ENCODE peak calls at places on chromosomes 4 and X, in five cellular contexts. One of them, this sample, is unnamed.

GRCh38 chr4:48602222-48602621 is 112.2 kb downstream of the ZAR1 start:
- DNase-seq in natural killer cell: no peak
- DNase-seq in Calu3: peak; percentile 1
- DNase-seq in anterior cingulate cortex: no peak
- DNase-seq in H9: no peak
- DNase-seq in this sample: no peak

GRCh38 chrX:21974011-21974385 is 33.5 kb downstream of the SMS start:
- DNase-seq in natural killer cell: no peak
- DNase-seq in Calu3: peak; percentile 46
- DNase-seq in anterior cingulate cortex: no peak
- DNase-seq in H9: no peak
- DNase-seq in this sample: no peak

GRCh38 chrX:3582421-3582820 is 131.0 kb downstream of the PRKX start:
- DNase-seq in natural killer cell: no peak
- DNase-seq in Calu3: no peak
- DNase-seq in anterior cingulate cortex: no peak
- DNase-seq in H9: no peak
- DNase-seq in this sample: no peak

GRCh38 chr4:173531085-173531965 is 1.3 kb upstream of the HAND2 start:
- DNase-seq in natural killer cell: no peak
- DNase-seq in Calu3: no peak
- DNase-seq in anterior cingulate cortex: no peak
- DNase-seq in H9: peak; percentile 58
- DNase-seq in this sample: no peak

GRCh38 chrX:137428251-137428661 is 137.7 kb upstream of the ZIC3 start:
- DNase-seq in natural killer cell: no peak
- DNase-seq in Calu3: no peak
- DNase-seq in anterior cingulate cortex: no peak
- DNase-seq in H9: peak; percentile 49
- DNase-seq in this sample: no peak

GRCh38 chrX:152926279-152926678 is 28.4 kb downstream of the ZNF185 start:
- DNase-seq in natural killer cell: no peak
- DNase-seq in Calu3: peak; percentile 79
- DNase-seq in anterior cingulate cortex: peak; percentile 14
- DNase-seq in H9: peak; percentile 76
- DNase-seq in this sample: peak; percentile 19

GRCh38 chrX:2596050-2596449 is 95.0 kb upstream of the CD99 start:
- DNase-seq in natural killer cell: no peak
- DNase-seq in Calu3: no peak
- DNase-seq in anterior cingulate cortex: no peak
- DNase-seq in H9: no peak
- DNase-seq in this sample: no peak

GRCh38 chrX:151752847-151753246 is 18.3 kb downstream of the CNGA2 start:
- DNase-seq in natural killer cell: no peak
- DNase-seq in Calu3: no peak
- DNase-seq in anterior cingulate cortex: no peak
- DNase-seq in H9: no peak
- DNase-seq in this sample: no peak